ENCODE peak calls at places on chromosomes 7 and 10, in four cellular contexts. Z, S, Q and O are unnamed samples.

GRCh38 chr7:26422761-26423160 is 131.1 kb downstream of the SNX10 start:
- DNase-seq in S (no peak), Q (no peak), Z (no peak), O (no peak)

GRCh38 chr10:101319241-101319915 is 34.6 kb upstream of the BTRC start:
- DNase-seq in S (peak; percentile 78), Q (peak; percentile 17), Z (no peak), O (no peak)

GRCh38 chr10:119120413-119120867 is 16.5 kb downstream of the DENND10 start:
- DNase-seq in Q (peak; percentile 54), Z (peak; percentile 58), S (no peak), O (no peak)

GRCh38 chr7:1918063-1918645 is 248.1 kb downstream of the ELFN1 start:
- DNase-seq in S (no peak), Z (no peak), Q (no peak), O (no peak)

GRCh38 chr7:150567846-150568245 is 656 bp downstream of the GIMAP4 start:
- DNase-seq in Q (no peak), S (no peak), Z (no peak), O (no peak)

GRCh38 chr10:128861018-128861565 is 605.9 kb upstream of the MGMT start:
- DNase-seq in Q (no peak), Z (no peak), S (no peak), O (no peak)

GRCh38 chr7:64946772-64947171 is 43.7 kb downstream of the ZNF273 start:
- DNase-seq in Z (peak; percentile 7), S (peak; percentile 63), Q (peak; percentile 30), O (no peak)

GRCh38 chr10:25982107-25982506 is 48.1 kb downstream of the MYO3A start:
- DNase-seq in Z (no peak), S (no peak), Q (no peak), O (no peak)

GRCh38 chr10:114504769-114505579 is 100.7 kb upstream of the AFAP1L2 start:
- DNase-seq in S (no peak), Z (no peak), Q (peak; percentile 10), O (no peak)

GRCh38 chr10:44478040-44478439 is 93.1 kb upstream of the CXCL12 start:
- DNase-seq in Z (no peak), Q (no peak), S (no peak), O (no peak)

GRCh38 chr7:1248077-1248458 is 15.4 kb downstream of the UNCX start:
- DNase-seq in Z (no peak), S (no peak), Q (no peak), O (no peak)

GRCh38 chr10:33279791-33280190 is 54.7 kb downstream of the NRP1 start:
- DNase-seq in S (no peak), Z (no peak), Q (no peak), O (no peak)

GRCh38 chr10:33286186-33286934 is 48.1 kb downstream of the NRP1 start:
- DNase-seq in Z (no peak), Q (no peak), S (no peak), O (no peak)